ENCODE peak calls at places on chromosomes 16 and 17, in seven cellular contexts. One of them, this sample, is unnamed.

GRCh38 chr16:51163366-51163765 is 12.3 kb upstream of the SALL1 start:
- DNase-seq in EL: peak; percentile 36
- DNase-seq in CD4-positive, alpha-beta T cell: no peak
- DNase-seq in activated naive CD8-positive, alpha-beta T cell treated with anti-CD3 and anti-CD28 coated beads for 36 hours: no peak
- DNase-seq in stimulated activated CD4-positive, alpha-beta T cell treated with anti-CD3 and anti-CD28 coated beads, TNF-alpha, amount 100 ng/mL, for 24 hours: no peak
- DNase-seq in activated CD4-positive, alpha-beta T cell treated with anti-CD3 and anti-CD28 coated beads, Interleukin-2, amount 50 U/mL, for 1 hour: no peak
- DNase-seq in transverse colon: no peak
- DNase-seq in this sample: no peak

GRCh38 chr17:79943354-79944241 is 92.1 kb downstream of the TBC1D16 start:
- DNase-seq in EL: no peak
- DNase-seq in CD4-positive, alpha-beta T cell: no peak
- DNase-seq in activated naive CD8-positive, alpha-beta T cell treated with anti-CD3 and anti-CD28 coated beads for 36 hours: no peak
- DNase-seq in stimulated activated CD4-positive, alpha-beta T cell treated with anti-CD3 and anti-CD28 coated beads, TNF-alpha, amount 100 ng/mL, for 24 hours: no peak
- DNase-seq in activated CD4-positive, alpha-beta T cell treated with anti-CD3 and anti-CD28 coated beads, Interleukin-2, amount 50 U/mL, for 1 hour: no peak
- DNase-seq in transverse colon: peak; percentile 5
- DNase-seq in this sample: no peak

GRCh38 chr16:12661656-12662172 is 142.0 kb downstream of the CPPED1 start:
- DNase-seq in EL: peak; percentile 32
- DNase-seq in CD4-positive, alpha-beta T cell: no peak
- DNase-seq in activated naive CD8-positive, alpha-beta T cell treated with anti-CD3 and anti-CD28 coated beads for 36 hours: peak; percentile 22
- DNase-seq in stimulated activated CD4-positive, alpha-beta T cell treated with anti-CD3 and anti-CD28 coated beads, TNF-alpha, amount 100 ng/mL, for 24 hours: no peak
- DNase-seq in activated CD4-positive, alpha-beta T cell treated with anti-CD3 and anti-CD28 coated beads, Interleukin-2, amount 50 U/mL, for 1 hour: no peak
- DNase-seq in transverse colon: no peak
- DNase-seq in this sample: no peak

GRCh38 chr16:78535098-78535497 is 435.6 kb downstream of the WWOX start:
- DNase-seq in EL: no peak
- DNase-seq in CD4-positive, alpha-beta T cell: no peak
- DNase-seq in activated naive CD8-positive, alpha-beta T cell treated with anti-CD3 and anti-CD28 coated beads for 36 hours: no peak
- DNase-seq in stimulated activated CD4-positive, alpha-beta T cell treated with anti-CD3 and anti-CD28 coated beads, TNF-alpha, amount 100 ng/mL, for 24 hours: no peak
- DNase-seq in activated CD4-positive, alpha-beta T cell treated with anti-CD3 and anti-CD28 coated beads, Interleukin-2, amount 50 U/mL, for 1 hour: no peak
- DNase-seq in transverse colon: no peak
- DNase-seq in this sample: no peak

GRCh38 chr17:40614431-40615294 is 33.0 kb downstream of the SMARCE1 start:
- DNase-seq in EL: no peak
- DNase-seq in CD4-positive, alpha-beta T cell: no peak
- DNase-seq in activated naive CD8-positive, alpha-beta T cell treated with anti-CD3 and anti-CD28 coated beads for 36 hours: no peak
- DNase-seq in stimulated activated CD4-positive, alpha-beta T cell treated with anti-CD3 and anti-CD28 coated beads, TNF-alpha, amount 100 ng/mL, for 24 hours: no peak
- DNase-seq in activated CD4-positive, alpha-beta T cell treated with anti-CD3 and anti-CD28 coated beads, Interleukin-2, amount 50 U/mL, for 1 hour: no peak
- DNase-seq in transverse colon: no peak
- DNase-seq in this sample: no peak

GRCh38 chr17:79393358-79394038 is 217.4 kb downstream of the RBFOX3 start:
- DNase-seq in EL: peak; percentile 54
- DNase-seq in CD4-positive, alpha-beta T cell: peak; percentile 64
- DNase-seq in activated naive CD8-positive, alpha-beta T cell treated with anti-CD3 and anti-CD28 coated beads for 36 hours: peak; percentile 73
- DNase-seq in stimulated activated CD4-positive, alpha-beta T cell treated with anti-CD3 and anti-CD28 coated beads, TNF-alpha, amount 100 ng/mL, for 24 hours: peak; percentile 60
- DNase-seq in activated CD4-positive, alpha-beta T cell treated with anti-CD3 and anti-CD28 coated beads, Interleukin-2, amount 50 U/mL, for 1 hour: peak; percentile 72
- DNase-seq in transverse colon: peak; percentile 80
- DNase-seq in this sample: peak; percentile 83

GRCh38 chr16:75112281-75113045 is 4.1 kb downstream of the LDHD start:
- DNase-seq in EL: no peak
- DNase-seq in CD4-positive, alpha-beta T cell: no peak
- DNase-seq in activated naive CD8-positive, alpha-beta T cell treated with anti-CD3 and anti-CD28 coated beads for 36 hours: no peak
- DNase-seq in stimulated activated CD4-positive, alpha-beta T cell treated with anti-CD3 and anti-CD28 coated beads, TNF-alpha, amount 100 ng/mL, for 24 hours: no peak
- DNase-seq in activated CD4-positive, alpha-beta T cell treated with anti-CD3 and anti-CD28 coated beads, Interleukin-2, amount 50 U/mL, for 1 hour: no peak
- DNase-seq in transverse colon: no peak
- DNase-seq in this sample: no peak

GRCh38 chr16:22077700-22078313 is 14.5 kb upstream of the VWA3A start:
- DNase-seq in EL: peak; percentile 57
- DNase-seq in CD4-positive, alpha-beta T cell: peak; percentile 65
- DNase-seq in activated naive CD8-positive, alpha-beta T cell treated with anti-CD3 and anti-CD28 coated beads for 36 hours: peak; percentile 58
- DNase-seq in stimulated activated CD4-positive, alpha-beta T cell treated with anti-CD3 and anti-CD28 coated beads, TNF-alpha, amount 100 ng/mL, for 24 hours: peak; percentile 48
- DNase-seq in activated CD4-positive, alpha-beta T cell treated with anti-CD3 and anti-CD28 coated beads, Interleukin-2, amount 50 U/mL, for 1 hour: peak; percentile 77
- DNase-seq in transverse colon: peak; percentile 69
- DNase-seq in this sample: peak; percentile 70

GRCh38 chr17:880871-881269 is 98.7 kb downstream of the NXN start:
- DNase-seq in EL: no peak
- DNase-seq in CD4-positive, alpha-beta T cell: no peak
- DNase-seq in activated naive CD8-positive, alpha-beta T cell treated with anti-CD3 and anti-CD28 coated beads for 36 hours: no peak
- DNase-seq in stimulated activated CD4-positive, alpha-beta T cell treated with anti-CD3 and anti-CD28 coated beads, TNF-alpha, amount 100 ng/mL, for 24 hours: no peak
- DNase-seq in activated CD4-positive, alpha-beta T cell treated with anti-CD3 and anti-CD28 coated beads, Interleukin-2, amount 50 U/mL, for 1 hour: no peak
- DNase-seq in transverse colon: no peak
- DNase-seq in this sample: no peak

GRCh38 chr17:82301916-82302497 is 15.4 kb downstream of the CD7 start:
- DNase-seq in EL: no peak
- DNase-seq in CD4-positive, alpha-beta T cell: peak; percentile 42
- DNase-seq in activated naive CD8-positive, alpha-beta T cell treated with anti-CD3 and anti-CD28 coated beads for 36 hours: peak; percentile 76
- DNase-seq in stimulated activated CD4-positive, alpha-beta T cell treated with anti-CD3 and anti-CD28 coated beads, TNF-alpha, amount 100 ng/mL, for 24 hours: no peak
- DNase-seq in activated CD4-positive, alpha-beta T cell treated with anti-CD3 and anti-CD28 coated beads, Interleukin-2, amount 50 U/mL, for 1 hour: peak; percentile 54
- DNase-seq in transverse colon: peak; percentile 47
- DNase-seq in this sample: peak; percentile 86

GRCh38 chr17:50043290-50044148 is 12.4 kb upstream of the ITGA3 start:
- DNase-seq in EL: no peak
- DNase-seq in CD4-positive, alpha-beta T cell: no peak
- DNase-seq in activated naive CD8-positive, alpha-beta T cell treated with anti-CD3 and anti-CD28 coated beads for 36 hours: no peak
- DNase-seq in stimulated activated CD4-positive, alpha-beta T cell treated with anti-CD3 and anti-CD28 coated beads, TNF-alpha, amount 100 ng/mL, for 24 hours: no peak
- DNase-seq in activated CD4-positive, alpha-beta T cell treated with anti-CD3 and anti-CD28 coated beads, Interleukin-2, amount 50 U/mL, for 1 hour: no peak
- DNase-seq in transverse colon: no peak
- DNase-seq in this sample: no peak

GRCh38 chr17:31585280-31585630 is 193.8 kb downstream of the RAB11FIP4 start:
- DNase-seq in EL: no peak
- DNase-seq in CD4-positive, alpha-beta T cell: no peak
- DNase-seq in activated naive CD8-positive, alpha-beta T cell treated with anti-CD3 and anti-CD28 coated beads for 36 hours: no peak
- DNase-seq in stimulated activated CD4-positive, alpha-beta T cell treated with anti-CD3 and anti-CD28 coated beads, TNF-alpha, amount 100 ng/mL, for 24 hours: no peak
- DNase-seq in activated CD4-positive, alpha-beta T cell treated with anti-CD3 and anti-CD28 coated beads, Interleukin-2, amount 50 U/mL, for 1 hour: no peak
- DNase-seq in transverse colon: no peak
- DNase-seq in this sample: no peak

GRCh38 chr16:68344252-68344651 is 33.4 kb downstream of the PRMT7 start:
- DNase-seq in EL: no peak
- DNase-seq in CD4-positive, alpha-beta T cell: no peak
- DNase-seq in activated naive CD8-positive, alpha-beta T cell treated with anti-CD3 and anti-CD28 coated beads for 36 hours: no peak
- DNase-seq in stimulated activated CD4-positive, alpha-beta T cell treated with anti-CD3 and anti-CD28 coated beads, TNF-alpha, amount 100 ng/mL, for 24 hours: no peak
- DNase-seq in activated CD4-positive, alpha-beta T cell treated with anti-CD3 and anti-CD28 coated beads, Interleukin-2, amount 50 U/mL, for 1 hour: no peak
- DNase-seq in transverse colon: no peak
- DNase-seq in this sample: no peak

This sample was measured in GM20000.